ENCODE peak calls at places on chromosomes 13 and 19, in ten cellular contexts. T, U, B, I, G, O, Z, H, Q and K are unnamed samples.

GRCh38 chr13:85367887-85368286 is 431.3 kb downstream of the SLITRK6 start:
- DNase-seq in T (no peak), U (no peak), B (no peak), I (no peak), G (peak; percentile 36), O (no peak), Z (no peak), H (no peak), Q (no peak), K (no peak)

GRCh38 chr13:44155422-44156293 is 218.0 kb upstream of the SERP2 start:
- DNase-seq in T (peak; percentile 83), U (no peak), B (peak; percentile 80), I (peak; percentile 91), G (no peak), O (no peak), Z (peak; percentile 59), H (no peak), Q (no peak), K (peak; percentile 48)

GRCh38 chr19:641702-642101 is 2.0 kb downstream of the FGF22 start:
- DNase-seq in T (no peak), U (no peak), B (no peak), I (no peak), G (no peak), O (no peak), Z (no peak), H (no peak), Q (peak; percentile 9), K (no peak)

GRCh38 chr13:110409581-110409992 is 102.5 kb downstream of the COL4A2 start:
- DNase-seq in T (no peak), U (no peak), B (no peak), I (peak; percentile 65), G (no peak), O (no peak), Z (no peak), H (no peak), Q (no peak), K (no peak)

GRCh38 chr19:53847555-53847954 is 20.1 kb upstream of the MYADM start:
- DNase-seq in T (no peak), U (no peak), B (no peak), I (no peak), G (no peak), O (no peak), Z (no peak), H (no peak), Q (no peak), K (no peak)

GRCh38 chr13:59354665-59355064 is 809.1 kb downstream of the DIAPH3 start:
- DNase-seq in T (peak; percentile 43), U (no peak), B (no peak), I (no peak), G (no peak), O (no peak), Z (no peak), H (no peak), Q (no peak), K (no peak)

GRCh38 chr19:47707135-47707925 is 5.9 kb upstream of the EHD2 start:
- DNase-seq in T (peak; percentile 89), U (peak; percentile 94), B (peak; percentile 51), I (peak; percentile 74), G (peak; percentile 26), O (peak; percentile 49), Z (peak; percentile 87), H (peak; percentile 85), Q (peak; percentile 74), K (peak; percentile 69)

GRCh38 chr19:49357186-49357585 is 5.0 kb downstream of the TEAD2 start:
- DNase-seq in T (no peak), U (no peak), B (no peak), I (no peak), G (no peak), O (no peak), Z (no peak), H (no peak), Q (no peak), K (no peak)

GRCh38 chr13:32639502-32640105 is 53.4 kb downstream of the PDS5B start:
- DNase-seq in T (peak; percentile 64), U (no peak), B (peak; percentile 71), I (peak; percentile 63), G (peak; percentile 38), O (no peak), Z (peak; percentile 71), H (peak; percentile 39), Q (peak; percentile 23), K (peak; percentile 69)

GRCh38 chr19:52190679-52191293 is 934 bp downstream of the PPP2R1A start:
- DNase-seq in T (no peak), U (peak; percentile 45), B (no peak), I (no peak), G (no peak), O (no peak), Z (peak; percentile 41), H (no peak), Q (peak; percentile 2), K (peak; percentile 34)

GRCh38 chr19:50646074-50646807 is 3.0 kb upstream of the C19orf81 start:
- DNase-seq in T (peak; percentile 51), U (no peak), B (no peak), I (no peak), G (peak; percentile 19), O (no peak), Z (no peak), H (no peak), Q (no peak), K (no peak)

GRCh38 chr13:114046447-114046846 is 72.6 kb upstream of the C13orf46 start:
- DNase-seq in T (no peak), U (no peak), B (no peak), I (no peak), G (no peak), O (no peak), Z (no peak), H (no peak), Q (no peak), K (no peak)

GRCh38 chr19:51018745-51019543 is 565 bp downstream of the KLK10 start:
- DNase-seq in T (peak; percentile 38), U (peak; percentile 73), B (no peak), I (peak; percentile 38), G (no peak), O (no peak), Z (peak; percentile 60), H (no peak), Q (no peak), K (no peak)

GRCh38 chr13:46866150-46866549 is 30.7 kb downstream of the HTR2A start:
- DNase-seq in T (peak; percentile 82), U (no peak), B (no peak), I (peak; percentile 15), G (peak; percentile 8), O (no peak), Z (peak; percentile 86), H (no peak), Q (peak; percentile 11), K (no peak)

GRCh38 chr19:40718774-40719391 is 2.0 kb downstream of the ITPKC start:
- DNase-seq in T (peak; percentile 89), U (no peak), B (no peak), I (peak; percentile 51), G (no peak), O (no peak), Z (peak; percentile 53), H (peak; percentile 22), Q (no peak), K (no peak)

GRCh38 chr19:54459282-54460229 is 4.0 kb downstream of the LENG9 start:
- DNase-seq in T (no peak), U (no peak), B (no peak), I (no peak), G (no peak), O (no peak), Z (no peak), H (no peak), Q (no peak), K (no peak)

GRCh38 chr19:35348909-35349611 is 1.4 kb downstream of the FFAR1 start:
- DNase-seq in T (no peak), U (peak; percentile 44), B (no peak), I (no peak), G (no peak), O (no peak), Z (no peak), H (peak; percentile 4), Q (no peak), K (no peak)

GRCh38 chr19:38391911-38392464 is 3.5 kb downstream of the SPRED3 start:
- DNase-seq in T (no peak), U (no peak), B (no peak), I (no peak), G (no peak), O (no peak), Z (no peak), H (no peak), Q (no peak), K (no peak)

GRCh38 chr19:17234911-17235617 is 9.0 kb downstream of the OCEL1 start:
- DNase-seq in T (no peak), U (peak; percentile 90), B (no peak), I (peak; percentile 64), G (no peak), O (no peak), Z (peak; percentile 77), H (peak; percentile 78), Q (peak; percentile 22), K (no peak)